ENCODE peak calls at places on chromosomes 3 and 15, in nine cellular contexts. One of them, this sample, is unnamed.

GRCh38 chr3:120457827-120458226 is 7.0 kb upstream of the FSTL1 start:
- DNase-seq in esophagus squamous epithelium: no peak
- DNase-seq in GM23248: no peak
- DNase-seq in sigmoid colon: no peak
- DNase-seq in tibial nerve: no peak
- DNase-seq in A549: no peak
- DNase-seq in neuronal stem cell: no peak
- DNase-seq in left ventricle myocardium inferior: no peak
- DNase-seq in tibial artery: no peak
- DNase-seq in this sample: no peak

GRCh38 chr3:127803619-127804018 is 18.7 kb downstream of the MGLL start:
- DNase-seq in esophagus squamous epithelium: no peak
- DNase-seq in GM23248: peak
- DNase-seq in sigmoid colon: no peak
- DNase-seq in tibial nerve: no peak
- DNase-seq in A549: peak
- DNase-seq in neuronal stem cell: no peak
- DNase-seq in left ventricle myocardium inferior: no peak
- DNase-seq in tibial artery: no peak
- DNase-seq in this sample: no peak

GRCh38 chr3:32814371-32814770 is 3.4 kb upstream of the TRIM71 start:
- DNase-seq in esophagus squamous epithelium: no peak
- DNase-seq in GM23248: no peak
- DNase-seq in sigmoid colon: no peak
- DNase-seq in tibial nerve: no peak
- DNase-seq in A549: no peak
- DNase-seq in neuronal stem cell: no peak
- DNase-seq in left ventricle myocardium inferior: no peak
- DNase-seq in tibial artery: no peak
- DNase-seq in this sample: no peak

GRCh38 chr3:159605776-159606175 is 382.9 kb upstream of the IL12A start:
- DNase-seq in esophagus squamous epithelium: no peak
- DNase-seq in GM23248: no peak
- DNase-seq in sigmoid colon: no peak
- DNase-seq in tibial nerve: no peak
- DNase-seq in A549: no peak
- DNase-seq in neuronal stem cell: no peak
- DNase-seq in left ventricle myocardium inferior: no peak
- DNase-seq in tibial artery: no peak
- DNase-seq in this sample: no peak

GRCh38 chr3:171314341-171314740 is 145.9 kb downstream of the TNIK start:
- DNase-seq in esophagus squamous epithelium: no peak
- DNase-seq in GM23248: no peak
- DNase-seq in sigmoid colon: no peak
- DNase-seq in tibial nerve: no peak
- DNase-seq in A549: no peak
- DNase-seq in neuronal stem cell: no peak
- DNase-seq in left ventricle myocardium inferior: no peak
- DNase-seq in tibial artery: no peak
- DNase-seq in this sample: no peak

GRCh38 chr3:20546636-20547035 is 360.6 kb upstream of the SGO1 start:
- DNase-seq in esophagus squamous epithelium: no peak
- DNase-seq in GM23248: peak
- DNase-seq in sigmoid colon: no peak
- DNase-seq in tibial nerve: no peak
- DNase-seq in A549: no peak
- DNase-seq in neuronal stem cell: no peak
- DNase-seq in left ventricle myocardium inferior: no peak
- DNase-seq in tibial artery: no peak
- DNase-seq in this sample: no peak

GRCh38 chr3:195135921-195136320 is 135.0 kb downstream of the XXYLT1 start:
- DNase-seq in esophagus squamous epithelium: no peak
- DNase-seq in GM23248: no peak
- DNase-seq in sigmoid colon: no peak
- DNase-seq in tibial nerve: no peak
- DNase-seq in A549: no peak
- DNase-seq in neuronal stem cell: no peak
- DNase-seq in left ventricle myocardium inferior: no peak
- DNase-seq in tibial artery: no peak
- DNase-seq in this sample: no peak

GRCh38 chr3:139491966-139492365 is 15.7 kb upstream of the RBP2 start:
- DNase-seq in esophagus squamous epithelium: no peak
- DNase-seq in GM23248: no peak
- DNase-seq in sigmoid colon: no peak
- DNase-seq in tibial nerve: no peak
- DNase-seq in A549: peak
- DNase-seq in neuronal stem cell: no peak
- DNase-seq in left ventricle myocardium inferior: no peak
- DNase-seq in tibial artery: no peak
- DNase-seq in this sample: no peak

GRCh38 chr3:170811928-170812591 is 57.9 kb downstream of the RPL22L1 start:
- DNase-seq in esophagus squamous epithelium: no peak
- DNase-seq in GM23248: peak
- DNase-seq in sigmoid colon: peak
- DNase-seq in tibial nerve: peak
- DNase-seq in A549: peak
- DNase-seq in neuronal stem cell: peak
- DNase-seq in left ventricle myocardium inferior: peak
- DNase-seq in tibial artery: peak
- DNase-seq in this sample: peak

GRCh38 chr3:23601020-23601822 is 204.5 kb upstream of the UBE2E1 start:
- DNase-seq in esophagus squamous epithelium: no peak
- DNase-seq in GM23248: peak
- DNase-seq in sigmoid colon: no peak
- DNase-seq in tibial nerve: no peak
- DNase-seq in A549: no peak
- DNase-seq in neuronal stem cell: no peak
- DNase-seq in left ventricle myocardium inferior: no peak
- DNase-seq in tibial artery: no peak
- DNase-seq in this sample: no peak

GRCh38 chr3:161069441-161070251 is 35.5 kb downstream of the B3GALNT1 start:
- DNase-seq in esophagus squamous epithelium: no peak
- DNase-seq in GM23248: peak
- DNase-seq in sigmoid colon: no peak
- DNase-seq in tibial nerve: no peak
- DNase-seq in A549: peak
- DNase-seq in neuronal stem cell: no peak
- DNase-seq in left ventricle myocardium inferior: no peak
- DNase-seq in tibial artery: peak
- DNase-seq in this sample: peak

GRCh38 chr15:91468861-91469260 is 368.8 kb downstream of the SV2B start:
- DNase-seq in esophagus squamous epithelium: no peak
- DNase-seq in GM23248: no peak
- DNase-seq in sigmoid colon: no peak
- DNase-seq in tibial nerve: no peak
- DNase-seq in A549: no peak
- DNase-seq in neuronal stem cell: no peak
- DNase-seq in left ventricle myocardium inferior: no peak
- DNase-seq in tibial artery: no peak
- DNase-seq in this sample: no peak

GRCh38 chr15:66698971-66699370 is 3.1 kb upstream of the SMAD6 start:
- DNase-seq in esophagus squamous epithelium: no peak
- DNase-seq in GM23248: no peak
- DNase-seq in sigmoid colon: no peak
- DNase-seq in tibial nerve: no peak
- DNase-seq in A549: no peak
- DNase-seq in neuronal stem cell: no peak
- DNase-seq in left ventricle myocardium inferior: no peak
- DNase-seq in tibial artery: no peak
- DNase-seq in this sample: no peak
- H3K27ac ChIP-seq in esophagus squamous epithelium: no peak
- H3K27ac ChIP-seq in GM23248: no peak
- H3K27ac ChIP-seq in sigmoid colon: no peak
- H3K27ac ChIP-seq in tibial nerve: peak
- H3K27ac ChIP-seq in A549: peak
- H3K27ac ChIP-seq in neuronal stem cell: no peak
- H3K27ac ChIP-seq in left ventricle myocardium inferior: peak
- H3K27ac ChIP-seq in tibial artery: peak
- H3K27ac ChIP-seq in this sample: peak

DNA sequence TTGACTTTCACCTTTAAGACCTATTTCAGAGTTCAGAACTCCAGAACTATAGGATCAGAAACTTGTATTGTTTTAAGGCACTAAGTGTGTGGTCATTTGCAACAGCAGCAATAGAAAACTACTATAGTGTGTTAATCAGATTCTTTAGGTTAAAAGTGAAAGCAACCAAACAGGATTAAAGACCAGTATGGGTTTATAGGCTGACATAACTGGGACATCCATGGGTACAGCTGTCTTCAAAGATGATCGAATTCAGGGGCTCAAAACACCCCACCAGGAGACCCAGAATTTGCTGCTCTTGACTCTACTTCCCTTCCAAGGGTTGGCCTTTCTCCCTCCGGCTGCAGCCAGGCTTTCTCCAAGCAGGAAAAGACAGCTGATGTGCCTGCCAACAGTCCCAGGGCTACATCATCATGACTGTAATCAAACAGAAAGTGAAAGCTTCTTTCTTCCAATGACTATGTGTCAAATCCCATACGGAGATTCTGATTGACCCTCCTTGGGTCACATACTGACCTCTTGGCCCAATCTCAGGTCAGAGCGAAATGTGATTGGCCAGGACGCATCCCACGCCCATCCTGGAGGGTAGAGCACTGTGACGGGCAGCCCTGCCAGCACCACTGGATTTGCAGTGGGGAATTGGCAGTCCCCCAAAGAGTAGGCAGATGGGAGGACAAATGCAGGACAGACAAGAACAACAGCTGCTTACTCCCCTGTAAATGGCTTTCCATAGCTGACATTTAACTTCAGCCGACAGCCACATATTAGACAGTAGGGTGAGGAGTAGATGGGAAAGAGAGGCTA is 51.4 kb upstream of the RNF7 start:
- DNase-seq in esophagus squamous epithelium: no peak
- DNase-seq in GM23248: peak
- DNase-seq in sigmoid colon: peak
- DNase-seq in tibial nerve: peak
- DNase-seq in A549: peak
- DNase-seq in neuronal stem cell: no peak
- DNase-seq in left ventricle myocardium inferior: peak
- DNase-seq in tibial artery: peak
- DNase-seq in this sample: no peak
- H3K27ac ChIP-seq in esophagus squamous epithelium: peak
- H3K27ac ChIP-seq in GM23248: peak
- H3K27ac ChIP-seq in sigmoid colon: peak
- H3K27ac ChIP-seq in tibial nerve: peak
- H3K27ac ChIP-seq in A549: no peak
- H3K27ac ChIP-seq in neuronal stem cell: no peak
- H3K27ac ChIP-seq in left ventricle myocardium inferior: peak
- H3K27ac ChIP-seq in tibial artery: peak
- H3K27ac ChIP-seq in this sample: no peak

DNA sequence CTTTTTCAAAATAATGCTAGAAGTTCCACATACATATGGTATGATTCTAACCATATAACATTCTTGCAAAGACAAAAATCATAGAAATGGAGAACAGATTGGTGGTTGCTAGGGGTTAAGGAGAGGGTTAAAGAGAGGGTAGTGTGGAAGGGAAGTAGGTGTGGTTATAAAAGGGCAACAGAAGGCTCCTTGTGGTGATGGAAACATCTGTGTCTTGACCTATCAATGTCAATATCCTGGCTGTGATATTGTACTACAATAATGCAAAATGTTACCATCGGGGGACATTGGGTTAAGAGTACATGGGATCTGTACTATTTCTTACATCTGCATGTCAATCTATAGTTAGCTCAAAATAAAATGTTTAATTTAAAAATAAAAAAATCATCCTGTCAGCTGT is 67.8 kb upstream of the FSIP1 start:
- DNase-seq in esophagus squamous epithelium: no peak
- DNase-seq in GM23248: no peak
- DNase-seq in sigmoid colon: no peak
- DNase-seq in tibial nerve: no peak
- DNase-seq in A549: no peak
- DNase-seq in neuronal stem cell: no peak
- DNase-seq in left ventricle myocardium inferior: no peak
- DNase-seq in tibial artery: no peak
- DNase-seq in this sample: no peak
- H3K27ac ChIP-seq in esophagus squamous epithelium: no peak
- H3K27ac ChIP-seq in GM23248: no peak
- H3K27ac ChIP-seq in sigmoid colon: no peak
- H3K27ac ChIP-seq in tibial nerve: no peak
- H3K27ac ChIP-seq in A549: no peak
- H3K27ac ChIP-seq in neuronal stem cell: no peak
- H3K27ac ChIP-seq in left ventricle myocardium inferior: no peak
- H3K27ac ChIP-seq in tibial artery: no peak
- H3K27ac ChIP-seq in this sample: no peak

GRCh38 chr3:38651153-38651789 is 1.8 kb upstream of the SCN5A start:
- DNase-seq in esophagus squamous epithelium: no peak
- DNase-seq in GM23248: peak
- DNase-seq in sigmoid colon: peak
- DNase-seq in tibial nerve: peak
- DNase-seq in A549: peak
- DNase-seq in neuronal stem cell: peak
- DNase-seq in left ventricle myocardium inferior: peak
- DNase-seq in tibial artery: peak
- DNase-seq in this sample: no peak

GRCh38 chr3:38648024-38648658 is 1.3 kb downstream of the SCN5A start:
- DNase-seq in esophagus squamous epithelium: no peak
- DNase-seq in GM23248: no peak
- DNase-seq in sigmoid colon: peak
- DNase-seq in tibial nerve: no peak
- DNase-seq in A549: no peak
- DNase-seq in neuronal stem cell: no peak
- DNase-seq in left ventricle myocardium inferior: no peak
- DNase-seq in tibial artery: no peak
- DNase-seq in this sample: no peak

GRCh38 chr3:38648659-38649499 is 608 bp downstream of the SCN5A start:
- DNase-seq in esophagus squamous epithelium: no peak
- DNase-seq in GM23248: no peak
- DNase-seq in sigmoid colon: peak
- DNase-seq in tibial nerve: no peak
- DNase-seq in A549: no peak
- DNase-seq in neuronal stem cell: no peak
- DNase-seq in left ventricle myocardium inferior: no peak
- DNase-seq in tibial artery: no peak
- DNase-seq in this sample: no peak

GRCh38 chr3:38650248-38650940 is 907 bp upstream of the SCN5A start:
- DNase-seq in esophagus squamous epithelium: no peak
- DNase-seq in GM23248: peak
- DNase-seq in sigmoid colon: peak
- DNase-seq in tibial nerve: no peak
- DNase-seq in A549: peak
- DNase-seq in neuronal stem cell: no peak
- DNase-seq in left ventricle myocardium inferior: no peak
- DNase-seq in tibial artery: no peak
- DNase-seq in this sample: no peak

DNA sequence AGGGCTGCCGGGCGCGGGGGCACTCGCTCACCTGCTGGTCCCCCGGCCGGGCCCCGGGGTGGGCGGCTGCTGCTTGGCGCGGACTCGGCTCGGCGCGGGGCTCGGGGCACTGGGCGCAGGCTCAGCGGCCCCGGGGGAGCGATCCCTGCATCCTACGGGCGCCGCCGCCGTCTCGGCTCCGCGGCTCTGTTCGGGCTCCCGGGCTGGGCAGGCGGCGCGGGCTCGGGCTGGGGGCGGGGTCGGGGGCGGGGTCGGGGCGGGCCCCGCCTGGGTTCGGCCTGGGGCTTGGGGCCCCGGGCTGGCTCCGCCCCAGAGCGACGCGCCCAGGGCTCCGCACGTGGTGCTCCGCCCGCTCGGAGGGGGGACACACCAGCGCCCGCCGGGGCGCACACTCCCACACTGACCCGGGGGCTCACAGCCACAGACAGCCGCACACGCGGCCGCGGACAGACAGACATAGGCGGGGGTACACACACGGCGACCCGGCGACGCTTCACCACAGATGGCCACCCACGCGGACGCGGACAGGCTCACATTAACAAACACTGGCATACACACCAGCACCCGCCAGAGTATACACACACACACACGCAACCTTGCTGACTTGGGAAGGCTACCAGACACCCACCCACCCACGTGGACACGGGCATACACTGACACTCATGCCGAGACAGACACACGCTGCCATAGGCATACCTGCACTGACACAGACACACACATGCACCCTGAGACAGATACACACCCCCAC is at the start of gene SCN5A:
- DNase-seq in esophagus squamous epithelium: no peak
- DNase-seq in GM23248: peak
- DNase-seq in sigmoid colon: peak
- DNase-seq in tibial nerve: no peak
- DNase-seq in A549: peak
- DNase-seq in neuronal stem cell: no peak
- DNase-seq in left ventricle myocardium inferior: peak
- DNase-seq in tibial artery: no peak
- DNase-seq in this sample: no peak
- H3K27ac ChIP-seq in esophagus squamous epithelium: no peak
- H3K27ac ChIP-seq in GM23248: no peak
- H3K27ac ChIP-seq in sigmoid colon: no peak
- H3K27ac ChIP-seq in tibial nerve: peak
- H3K27ac ChIP-seq in A549: peak
- H3K27ac ChIP-seq in neuronal stem cell: no peak
- H3K27ac ChIP-seq in left ventricle myocardium inferior: peak
- H3K27ac ChIP-seq in tibial artery: no peak
- H3K27ac ChIP-seq in this sample: no peak

This sample was measured in thoracic aorta.